ENCODE peak calls at places on chromosomes 7 and 10, in seven cellular contexts. One of them, this sample, is unnamed.

GRCh38 chr7:77383333-77383740 is 32.8 kb downstream of the GSAP start:
- DNase-seq in heart right ventricle: no peak
- DNase-seq in caudate nucleus: no peak
- DNase-seq in left lung: no peak
- DNase-seq in suprapubic skin: no peak
- DNase-seq in lung: no peak
- DNase-seq in thoracic aorta: no peak
- DNase-seq in this sample: no peak

GRCh38 chr7:44634187-44634838 is 27.9 kb downstream of the OGDH start:
- DNase-seq in heart right ventricle: no peak
- DNase-seq in caudate nucleus: no peak
- DNase-seq in left lung: no peak
- DNase-seq in suprapubic skin: no peak
- DNase-seq in lung: no peak
- DNase-seq in thoracic aorta: no peak
- DNase-seq in this sample: no peak

GRCh38 chr7:130292682-130293257 is at the start of gene CPA4:
- DNase-seq in heart right ventricle: no peak
- DNase-seq in caudate nucleus: no peak
- DNase-seq in left lung: no peak
- DNase-seq in suprapubic skin: no peak
- DNase-seq in lung: no peak
- DNase-seq in thoracic aorta: peak
- DNase-seq in this sample: peak

GRCh38 chr10:5526691-5527331 is 2.0 kb downstream of the CALML3 start:
- DNase-seq in heart right ventricle: no peak
- DNase-seq in caudate nucleus: no peak
- DNase-seq in left lung: peak
- DNase-seq in suprapubic skin: peak
- DNase-seq in lung: no peak
- DNase-seq in thoracic aorta: no peak
- DNase-seq in this sample: no peak

GRCh38 chr7:111929258-111929657 is 276.9 kb downstream of the DOCK4 start:
- DNase-seq in heart right ventricle: no peak
- DNase-seq in caudate nucleus: no peak
- DNase-seq in left lung: no peak
- DNase-seq in suprapubic skin: no peak
- DNase-seq in lung: no peak
- DNase-seq in thoracic aorta: no peak
- DNase-seq in this sample: no peak

GRCh38 chr7:15820319-15820718 is 133.8 kb upstream of the MEOX2 start:
- DNase-seq in heart right ventricle: no peak
- DNase-seq in caudate nucleus: no peak
- DNase-seq in left lung: no peak
- DNase-seq in suprapubic skin: no peak
- DNase-seq in lung: no peak
- DNase-seq in thoracic aorta: no peak
- DNase-seq in this sample: no peak

GRCh38 chr10:121598261-121599249 is at the start of gene FGFR2:
- DNase-seq in heart right ventricle: peak
- DNase-seq in caudate nucleus: peak
- DNase-seq in left lung: peak
- DNase-seq in suprapubic skin: peak
- DNase-seq in lung: peak
- DNase-seq in thoracic aorta: no peak
- DNase-seq in this sample: no peak

GRCh38 chr10:73163096-73163495 is 4.7 kb downstream of the ECD start:
- DNase-seq in heart right ventricle: no peak
- DNase-seq in caudate nucleus: no peak
- DNase-seq in left lung: no peak
- DNase-seq in suprapubic skin: no peak
- DNase-seq in lung: no peak
- DNase-seq in thoracic aorta: no peak
- DNase-seq in this sample: no peak

GRCh38 chr7:1532456-1533254 is 2.2 kb downstream of the MAFK start:
- DNase-seq in heart right ventricle: peak
- DNase-seq in caudate nucleus: no peak
- DNase-seq in left lung: peak
- DNase-seq in suprapubic skin: peak
- DNase-seq in lung: peak
- DNase-seq in thoracic aorta: peak
- DNase-seq in this sample: peak

GRCh38 chr10:131017566-131018285 is 293.8 kb downstream of the TCERG1L start:
- DNase-seq in heart right ventricle: no peak
- DNase-seq in caudate nucleus: no peak
- DNase-seq in left lung: no peak
- DNase-seq in suprapubic skin: no peak
- DNase-seq in lung: no peak
- DNase-seq in thoracic aorta: no peak
- DNase-seq in this sample: no peak

GRCh38 chr7:24245362-24245761 is 38.6 kb upstream of the NPY start:
- DNase-seq in heart right ventricle: no peak
- DNase-seq in caudate nucleus: no peak
- DNase-seq in left lung: no peak
- DNase-seq in suprapubic skin: no peak
- DNase-seq in lung: no peak
- DNase-seq in thoracic aorta: no peak
- DNase-seq in this sample: no peak

GRCh38 chr7:71974611-71975010 is 437.5 kb downstream of the CALN1 start:
- DNase-seq in heart right ventricle: no peak
- DNase-seq in caudate nucleus: no peak
- DNase-seq in left lung: no peak
- DNase-seq in suprapubic skin: no peak
- DNase-seq in lung: no peak
- DNase-seq in thoracic aorta: no peak
- DNase-seq in this sample: no peak

GRCh38 chr10:3009341-3009740 is 58.0 kb upstream of the PFKP start:
- DNase-seq in heart right ventricle: no peak
- DNase-seq in caudate nucleus: no peak
- DNase-seq in left lung: no peak
- DNase-seq in suprapubic skin: no peak
- DNase-seq in lung: no peak
- DNase-seq in thoracic aorta: no peak
- DNase-seq in this sample: no peak

GRCh38 chr10:4082851-4083250 is 297.8 kb upstream of the KLF6 start:
- DNase-seq in heart right ventricle: no peak
- DNase-seq in caudate nucleus: no peak
- DNase-seq in left lung: no peak
- DNase-seq in suprapubic skin: no peak
- DNase-seq in lung: no peak
- DNase-seq in thoracic aorta: no peak
- DNase-seq in this sample: no peak

GRCh38 chr10:30825022-30825421 is 195.5 kb upstream of the LYZL2 start:
- DNase-seq in heart right ventricle: no peak
- DNase-seq in caudate nucleus: no peak
- DNase-seq in left lung: no peak
- DNase-seq in suprapubic skin: no peak
- DNase-seq in lung: no peak
- DNase-seq in thoracic aorta: no peak
- DNase-seq in this sample: no peak

GRCh38 chr7:36153571-36154097 is 580 bp downstream of the EEPD1 start:
- DNase-seq in heart right ventricle: peak
- DNase-seq in caudate nucleus: no peak
- DNase-seq in left lung: peak
- DNase-seq in suprapubic skin: peak
- DNase-seq in lung: peak
- DNase-seq in thoracic aorta: no peak
- DNase-seq in this sample: no peak

GRCh38 chr10:16976803-16977202 is 152.8 kb downstream of the CUBN start:
- DNase-seq in heart right ventricle: no peak
- DNase-seq in caudate nucleus: no peak
- DNase-seq in left lung: no peak
- DNase-seq in suprapubic skin: no peak
- DNase-seq in lung: no peak
- DNase-seq in thoracic aorta: no peak
- DNase-seq in this sample: no peak

GRCh38 chr10:35921866-35922265 is 279.8 kb upstream of the FZD8 start:
- DNase-seq in heart right ventricle: no peak
- DNase-seq in caudate nucleus: no peak
- DNase-seq in left lung: no peak
- DNase-seq in suprapubic skin: no peak
- DNase-seq in lung: no peak
- DNase-seq in thoracic aorta: no peak
- DNase-seq in this sample: no peak

GRCh38 chr7:37208528-37208927 is 240.1 kb downstream of the ELMO1 start:
- DNase-seq in heart right ventricle: no peak
- DNase-seq in caudate nucleus: no peak
- DNase-seq in left lung: peak
- DNase-seq in suprapubic skin: peak
- DNase-seq in lung: peak
- DNase-seq in thoracic aorta: peak
- DNase-seq in this sample: no peak

GRCh38 chr7:74619235-74619860 is 38.2 kb upstream of the GTF2I start:
- DNase-seq in heart right ventricle: no peak
- DNase-seq in caudate nucleus: no peak
- DNase-seq in left lung: no peak
- DNase-seq in suprapubic skin: no peak
- DNase-seq in lung: no peak
- DNase-seq in thoracic aorta: no peak
- DNase-seq in this sample: no peak

GRCh38 chr7:66877577-66878300 is 43.3 kb upstream of the TMEM248 start:
- DNase-seq in heart right ventricle: no peak
- DNase-seq in caudate nucleus: no peak
- DNase-seq in left lung: no peak
- DNase-seq in suprapubic skin: no peak
- DNase-seq in lung: no peak
- DNase-seq in thoracic aorta: no peak
- DNase-seq in this sample: no peak

GRCh38 chr7:36203081-36203775 is 50.2 kb downstream of the EEPD1 start:
- DNase-seq in heart right ventricle: no peak
- DNase-seq in caudate nucleus: no peak
- DNase-seq in left lung: no peak
- DNase-seq in suprapubic skin: no peak
- DNase-seq in lung: no peak
- DNase-seq in thoracic aorta: no peak
- DNase-seq in this sample: no peak

GRCh38 chr7:91567111-91568012 is 303.1 kb downstream of the FZD1 start:
- DNase-seq in heart right ventricle: no peak
- DNase-seq in caudate nucleus: no peak
- DNase-seq in left lung: no peak
- DNase-seq in suprapubic skin: no peak
- DNase-seq in lung: no peak
- DNase-seq in thoracic aorta: no peak
- DNase-seq in this sample: no peak

GRCh38 chr10:90858489-90858968 is 690 bp upstream of the HTR7 start:
- DNase-seq in heart right ventricle: no peak
- DNase-seq in caudate nucleus: no peak
- DNase-seq in left lung: no peak
- DNase-seq in suprapubic skin: no peak
- DNase-seq in lung: no peak
- DNase-seq in thoracic aorta: no peak
- DNase-seq in this sample: no peak
- H3K27ac ChIP-seq in heart right ventricle: peak
- H3K27ac ChIP-seq in caudate nucleus: no peak
- H3K27ac ChIP-seq in left lung: no peak
- H3K27ac ChIP-seq in suprapubic skin: no peak
- H3K27ac ChIP-seq in lung: no peak
- H3K27ac ChIP-seq in thoracic aorta: peak
- H3K27ac ChIP-seq in this sample: peak

DNA sequence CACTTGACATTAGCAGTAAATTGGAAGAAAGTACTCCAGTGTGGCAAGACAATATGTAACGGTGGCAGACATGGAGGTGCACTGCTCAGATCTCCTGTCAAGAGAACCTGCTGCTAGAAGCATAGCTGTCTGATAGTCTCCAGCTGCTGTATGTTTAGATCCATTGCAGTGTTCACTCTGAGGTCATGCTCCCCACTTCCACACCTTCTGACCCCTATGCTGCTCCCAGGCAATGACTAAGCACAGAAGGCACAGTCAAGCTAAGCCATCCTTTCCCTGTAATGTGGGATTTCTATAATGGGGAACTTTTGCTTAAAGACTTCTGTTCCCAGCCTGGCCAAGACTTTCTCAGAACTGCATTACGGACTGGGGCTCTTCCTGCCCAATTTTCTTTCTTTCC is 315.8 kb downstream of the HPSE2 start:
- DNase-seq in heart right ventricle: no peak
- DNase-seq in caudate nucleus: no peak
- DNase-seq in left lung: no peak
- DNase-seq in suprapubic skin: no peak
- DNase-seq in lung: no peak
- DNase-seq in thoracic aorta: no peak
- DNase-seq in this sample: no peak
- H3K27ac ChIP-seq in heart right ventricle: no peak
- H3K27ac ChIP-seq in caudate nucleus: no peak
- H3K27ac ChIP-seq in left lung: no peak
- H3K27ac ChIP-seq in suprapubic skin: no peak
- H3K27ac ChIP-seq in lung: no peak
- H3K27ac ChIP-seq in thoracic aorta: no peak
- H3K27ac ChIP-seq in this sample: no peak

DNA sequence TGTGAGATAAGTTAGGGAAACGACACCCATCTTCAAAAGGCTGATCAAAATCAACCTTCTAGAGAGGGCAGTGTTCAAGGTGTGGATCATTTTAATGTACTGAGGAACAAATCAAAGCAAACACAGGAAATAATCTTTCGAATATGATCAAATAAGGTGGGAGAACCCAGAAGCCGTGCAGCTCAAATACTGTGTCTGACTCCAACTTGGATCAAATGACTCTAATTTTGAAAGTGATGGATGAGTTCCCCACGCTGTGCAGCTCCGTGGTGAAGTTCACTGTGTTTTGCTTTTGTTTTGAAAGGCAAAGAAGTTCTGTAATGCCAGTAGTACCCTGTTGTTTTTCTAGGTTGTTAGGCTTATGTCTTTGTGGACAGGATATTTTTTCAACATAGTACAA is 250.9 kb downstream of the SFMBT2 start:
- DNase-seq in heart right ventricle: no peak
- DNase-seq in caudate nucleus: no peak
- DNase-seq in left lung: no peak
- DNase-seq in suprapubic skin: no peak
- DNase-seq in lung: no peak
- DNase-seq in thoracic aorta: no peak
- DNase-seq in this sample: no peak
- H3K27ac ChIP-seq in heart right ventricle: no peak
- H3K27ac ChIP-seq in caudate nucleus: no peak
- H3K27ac ChIP-seq in left lung: no peak
- H3K27ac ChIP-seq in suprapubic skin: no peak
- H3K27ac ChIP-seq in lung: no peak
- H3K27ac ChIP-seq in thoracic aorta: no peak
- H3K27ac ChIP-seq in this sample: no peak

DNA sequence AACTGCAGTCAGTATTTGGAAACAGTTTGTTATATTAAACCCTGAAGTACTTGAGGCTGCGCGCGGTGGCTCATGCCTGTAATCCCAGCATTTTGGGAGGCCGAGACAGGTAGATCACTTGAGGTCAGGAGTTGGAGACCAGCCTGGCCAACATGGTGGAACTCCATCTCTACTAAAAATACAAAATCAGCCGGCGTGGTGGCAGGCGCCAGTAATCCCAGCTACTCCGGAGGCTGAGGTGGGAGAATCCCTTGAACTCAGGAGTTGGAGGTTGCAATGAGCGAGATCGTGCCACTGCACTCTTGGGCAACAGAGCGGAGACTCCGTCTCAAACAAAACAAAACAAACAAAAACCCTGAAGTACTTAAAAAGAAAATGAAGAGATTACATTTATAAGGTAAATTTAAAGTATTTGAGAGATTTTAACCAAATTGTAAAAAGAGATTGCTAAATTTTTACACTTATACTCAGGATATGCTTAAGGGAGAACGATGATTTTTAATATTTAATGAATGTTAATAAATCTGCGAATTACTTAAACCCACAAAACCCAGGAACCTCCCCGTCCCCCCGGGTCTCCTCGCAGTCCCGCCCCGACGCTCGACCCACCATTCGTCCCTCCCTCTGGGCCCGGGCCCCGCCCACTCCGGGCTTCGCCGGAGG is 425 bp upstream of the MTG1 start:
- DNase-seq in heart right ventricle: no peak
- DNase-seq in caudate nucleus: no peak
- DNase-seq in left lung: no peak
- DNase-seq in suprapubic skin: peak
- DNase-seq in lung: no peak
- DNase-seq in thoracic aorta: no peak
- DNase-seq in this sample: no peak
- H3K27ac ChIP-seq in heart right ventricle: peak
- H3K27ac ChIP-seq in caudate nucleus: no peak
- H3K27ac ChIP-seq in left lung: peak
- H3K27ac ChIP-seq in suprapubic skin: no peak
- H3K27ac ChIP-seq in lung: no peak
- H3K27ac ChIP-seq in thoracic aorta: peak
- H3K27ac ChIP-seq in this sample: no peak